ENCODE peak calls at places on chromosomes 2 and 18, in five cellular contexts. K, O, E, S and X are unnamed samples. For H3K9me3, the result is how much of the 10 kb centered on the place peaks cover.

GRCh38 chr2:130355578-130356431 is at the start of gene PTPN18:
- DNase-seq in K (peak), O (no peak), E (peak), S (peak), X (peak)

GRCh38 chr2:240441326-240441992 is 6.0 kb downstream of the GPC1 start:
- DNase-seq in K (no peak), O (no peak), E (no peak), S (peak), X (no peak)

GRCh38 chr2:34961822-34962221 is 1362.7 kb upstream of the FAM98A start:
- DNase-seq in K (no peak), O (peak), E (no peak), S (no peak), X (no peak)

GRCh38 chr18:78884502-78884901 is 95.1 kb upstream of the SALL3 start:
- DNase-seq in K (no peak), O (no peak), E (no peak), S (no peak), X (no peak)

GRCh38 chr2:139293992-139294548 is 513.9 kb upstream of the NXPH2 start:
- DNase-seq in K (no peak), O (no peak), E (no peak), S (no peak), X (no peak)

GRCh38 chr2:119744335-119744939 is 15.3 kb upstream of the PTPN4 start:
- DNase-seq in K (no peak), O (no peak), E (no peak), S (no peak), X (peak)

GRCh38 chr2:239184968-239185903 is 215.6 kb downstream of the HDAC4 start:
- DNase-seq in K (peak), O (no peak), E (no peak), S (peak), X (peak)

GRCh38 chr18:58954986-58955385 is 90.3 kb downstream of the ZNF532 start:
- DNase-seq in K (no peak), O (no peak), E (no peak), S (no peak), X (no peak)

GRCh38 chr2:121214296-121214695 is 70.7 kb downstream of the TFCP2L1 start:
- DNase-seq in K (no peak), O (no peak), E (no peak), S (peak), X (no peak)

GRCh38 chr2:158745067-158745865 is 49.9 kb upstream of the DAPL1 start:
- DNase-seq in K (no peak), O (peak), E (peak), S (no peak), X (peak)

GRCh38 chr2:12479042-12479601 is 237.6 kb upstream of the TRIB2 start:
- DNase-seq in K (no peak), O (no peak), E (no peak), S (no peak), X (no peak)

GRCh38 chr2:232667989-232668583 is 29.0 kb upstream of the GIGYF2 start:
- DNase-seq in K (no peak), O (no peak), E (no peak), S (no peak), X (no peak)

GRCh38 chr2:105102963-105103421 is 65.1 kb downstream of the MRPS9 start:
- DNase-seq in K (no peak), O (peak), E (no peak), S (no peak), X (no peak)

GRCh38 chr2:104864280-104864599 is 10.3 kb downstream of the POU3F3 start:
- DNase-seq in K (no peak), O (no peak), E (no peak), S (no peak), X (no peak)

GRCh38 chr2:233460726-233461431 is 105.7 kb downstream of the USP40 start:
- DNase-seq in K (no peak), O (no peak), E (no peak), S (peak), X (peak)

GRCh38 chr2:120881981-120882788 is 146.5 kb downstream of the GLI2 start:
- DNase-seq in K (no peak), O (no peak), E (no peak), S (peak), X (no peak)

GRCh38 chr2:112765251-112765650 is 842 bp upstream of the CKAP2L start:
- DNase-seq in K (no peak), O (no peak), E (no peak), S (no peak), X (no peak)

GRCh38 chr2:189222440-189222839 is 42.9 kb upstream of the COL5A2 start:
- DNase-seq in K (peak), O (no peak), E (no peak), S (peak), X (no peak)

GRCh38 chr2:134401789-134402188 is 147.9 kb downstream of the MGAT5 start:
- DNase-seq in K (no peak), O (no peak), E (no peak), S (no peak), X (no peak)

GRCh38 chr18:23210526-23210925 is 75.2 kb downstream of the CABLES1 start:
- DNase-seq in K (no peak), O (no peak), E (no peak), S (no peak), X (no peak)

GRCh38 chr18:23209796-23210195 is 74.5 kb downstream of the CABLES1 start:
- DNase-seq in K (no peak), O (no peak), E (no peak), S (no peak), X (no peak)

GRCh38 chr18:23208600-23208999 is 73.3 kb downstream of the CABLES1 start:
- DNase-seq in K (no peak), O (no peak), E (no peak), S (no peak), X (no peak)

GRCh38 chr18:23207994-23208393 is 72.7 kb downstream of the CABLES1 start:
- DNase-seq in K (no peak), O (no peak), E (no peak), S (no peak), X (no peak)

DNA sequence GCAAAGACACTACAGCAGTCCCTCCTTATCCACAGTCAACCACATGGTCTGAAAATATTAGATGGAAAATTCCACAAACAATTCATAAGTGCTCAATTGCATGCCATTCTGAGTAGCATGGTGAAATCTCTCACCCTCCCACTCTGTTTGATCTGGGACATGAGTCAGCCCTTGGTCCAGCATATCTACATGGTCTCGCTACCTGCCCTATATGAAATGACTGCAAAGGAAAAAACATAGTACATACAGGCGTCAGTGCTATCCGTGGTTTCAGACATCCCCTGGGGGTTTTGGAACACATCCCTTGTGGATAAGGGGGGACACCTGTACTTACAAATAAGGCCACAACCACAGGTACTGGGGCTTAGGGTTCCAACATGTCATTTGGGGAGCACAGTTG is 73.7 kb downstream of the CABLES1 start:
- DNase-seq in K (no peak), O (no peak), E (no peak), S (no peak), X (no peak)
- H3K9me3 ChIP-seq in K (under half), O (under half), E (under half), S (under half), X (under half)

DNA sequence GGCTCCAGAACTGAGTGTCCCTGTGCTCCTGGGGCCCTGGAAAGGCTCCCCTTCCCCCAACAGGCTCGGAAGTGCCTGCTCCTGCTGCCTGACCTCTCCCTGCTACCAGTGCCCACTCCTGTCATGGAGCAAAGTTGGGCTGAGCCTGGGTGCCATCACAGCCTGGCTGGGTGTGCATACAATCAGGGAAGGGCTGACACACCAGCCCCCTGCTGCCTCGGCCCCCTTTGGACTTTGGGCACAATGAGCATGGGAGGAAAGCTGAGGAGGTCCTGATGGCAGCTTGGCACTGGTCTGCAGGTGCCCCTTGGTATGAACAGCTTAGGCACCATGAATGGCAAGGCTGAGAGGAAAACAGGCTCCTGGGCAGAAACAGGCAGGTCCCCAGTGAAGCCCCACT is 405.0 kb downstream of the PID1 start:
- DNase-seq in K (no peak), O (no peak), E (no peak), S (peak), X (no peak)
- H3K9me3 ChIP-seq in K (under half), O (under half), E (under half), S (under half), X (under half)

GRCh38 chr2:167028503-167028902 is 140.2 kb downstream of the XIRP2 start:
- DNase-seq in K (no peak), O (no peak), E (no peak), S (no peak), X (no peak)
- H3K9me3 ChIP-seq in K (under half), O (under half), E (under half), S (under half), X (under half)

GRCh38 chr18:79903071-79903635 is 48.3 kb downstream of the SLC66A2 start:
- DNase-seq in K (peak), O (no peak), E (no peak), S (no peak), X (peak)
- H3K9me3 ChIP-seq in K (under half), O (under half), E (under half), S (under half), X (under half)

GRCh38 chr2:216450346-216450745 is 38.1 kb downstream of the SMARCAL1 start:
- DNase-seq in K (no peak), O (no peak), E (no peak), S (no peak), X (no peak)
- H3K9me3 ChIP-seq in K (under half), O (under half), E (under half), S (under half), X (under half)

GRCh38 chr2:212863185-212863588 is 288.2 kb downstream of the IKZF2 start:
- DNase-seq in K (no peak), O (peak), E (no peak), S (no peak), X (no peak)
- H3K9me3 ChIP-seq in K (under half), O (under half), E (under half), S (under half), X (under half)